ENCODE peak calls at places on chromosomes 1 and 21, in nine cellular contexts. W is GM23338, C is SK-N-SH, L is HCT116, H is GM12878, D is A549, R is K562, A is HL-60, Q is HepG2. Z is an unnamed sample.

GRCh38 chr1:5198328-5198727 is 543.9 kb downstream of the AJAP1 start:
- DNase-seq in W (no peak), C (no peak), L (no peak), H (no peak), D (no peak), R (no peak), A (no peak), Q (no peak), Z (no peak)

GRCh38 chr1:241212624-241213023 is 144.4 kb downstream of the RGS7 start:
- DNase-seq in W (no peak), C (no peak), L (no peak), H (no peak), D (no peak), R (no peak), A (no peak), Q (no peak), Z (no peak)

GRCh38 chr1:179825201-179825600 is 52.4 kb downstream of the TOR1AIP2 start:
- DNase-seq in W (no peak), C (no peak), L (no peak), H (no peak), D (no peak), R (no peak), A (no peak), Q (no peak), Z (no peak)

GRCh38 chr1:59759156-59759925 is 55.4 kb upstream of the HOOK1 start:
- DNase-seq in W (peak), C (peak), L (peak), H (peak), D (peak), R (peak), A (peak), Q (peak), Z (peak)

GRCh38 chr1:178126790-178127189 is 32.9 kb downstream of the RASAL2 start:
- DNase-seq in W (no peak), C (no peak), L (peak), H (no peak), D (peak), R (no peak), A (no peak), Q (peak), Z (peak)

GRCh38 chr1:208476825-208477170 is 232.6 kb upstream of the PLXNA2 start:
- DNase-seq in W (no peak), C (no peak), L (no peak), H (no peak), D (no peak), R (no peak), A (no peak), Q (no peak), Z (no peak)

GRCh38 chr1:160916666-160917065 is 31.7 kb upstream of the ITLN1 start:
- DNase-seq in W (no peak), C (no peak), L (no peak), H (no peak), D (no peak), R (no peak), A (no peak), Q (no peak), Z (no peak)

GRCh38 chr1:24796524-24796923 is 51.3 kb downstream of the CLIC4 start:
- DNase-seq in W (no peak), C (no peak), L (no peak), H (no peak), D (no peak), R (no peak), A (no peak), Q (no peak), Z (no peak)

GRCh38 chr1:210883821-210884220 is 250.1 kb downstream of the KCNH1 start:
- DNase-seq in W (no peak), C (no peak), L (no peak), H (no peak), D (peak), R (no peak), A (no peak), Q (no peak), Z (no peak)

GRCh38 chr1:173477286-173478098 is at the start of gene PRDX6:
- DNase-seq in W (peak), C (no peak), L (peak), H (no peak), D (peak), R (no peak), A (peak), Q (peak), Z (no peak)

GRCh38 chr21:25760061-25760460 is 25.3 kb downstream of the GABPA start:
- DNase-seq in W (no peak), C (no peak), L (no peak), H (no peak), D (no peak), R (no peak), A (no peak), Q (no peak), Z (no peak)

GRCh38 chr1:46408356-46409062 is 14.4 kb downstream of the FAAH start:
- DNase-seq in W (no peak), C (no peak), L (no peak), H (no peak), D (no peak), R (no peak), A (no peak), Q (no peak), Z (no peak)

GRCh38 chr1:85494957-85495266 is 30.0 kb upstream of the DDAH1 start:
- DNase-seq in W (peak), C (no peak), L (peak), H (no peak), D (no peak), R (no peak), A (no peak), Q (peak), Z (no peak)

GRCh38 chr1:217437375-217437774 is 193.5 kb downstream of the GPATCH2 start:
- DNase-seq in W (peak), C (no peak), L (no peak), H (no peak), D (no peak), R (no peak), A (no peak), Q (no peak), Z (no peak)

GRCh38 chr1:78472851-78473496 is 17.8 kb upstream of the PTGFR start:
- DNase-seq in W (no peak), C (no peak), L (no peak), H (no peak), D (no peak), R (no peak), A (no peak), Q (no peak), Z (no peak)

GRCh38 chr1:89476072-89476471 is 48.6 kb upstream of the LRRC8B start:
- DNase-seq in W (no peak), C (no peak), L (no peak), H (no peak), D (no peak), R (no peak), A (no peak), Q (no peak), Z (no peak)

GRCh38 chr1:27556781-27557595 is 47.0 kb downstream of the AHDC1 start:
- DNase-seq in W (peak), C (peak), L (peak), H (no peak), D (peak), R (peak), A (peak), Q (peak), Z (no peak)

GRCh38 chr1:29810121-29811120 is 574.1 kb downstream of the PTPRU start:
- DNase-seq in W (no peak), C (peak), L (no peak), H (no peak), D (no peak), R (no peak), A (no peak), Q (no peak), Z (no peak)

GRCh38 chr1:66256629-66257575 is 277.1 kb upstream of the SGIP1 start:
- DNase-seq in W (no peak), C (no peak), L (no peak), H (no peak), D (no peak), R (no peak), A (no peak), Q (no peak), Z (no peak)

GRCh38 chr1:154866257-154866994 is 3.7 kb downstream of the KCNN3 start:
- DNase-seq in W (no peak), C (no peak), L (no peak), H (no peak), D (no peak), R (no peak), A (no peak), Q (no peak), Z (no peak)

GRCh38 chr1:212618466-212619210 is 10.1 kb downstream of the ATF3 start:
- DNase-seq in W (no peak), C (no peak), L (no peak), H (no peak), D (no peak), R (no peak), A (no peak), Q (no peak), Z (no peak)

GRCh38 chr1:232183266-232183800 is 446.6 kb downstream of the SIPA1L2 start:
- DNase-seq in W (no peak), C (no peak), L (no peak), H (no peak), D (no peak), R (no peak), A (no peak), Q (no peak), Z (no peak)

GRCh38 chr1:61782771-61783170 is 40.5 kb downstream of the PATJ start:
- DNase-seq in W (no peak), C (no peak), L (no peak), H (peak), D (no peak), R (no peak), A (no peak), Q (no peak), Z (no peak)

GRCh38 chr1:91731815-91732214 is 154.1 kb downstream of the TGFBR3 start:
- DNase-seq in W (no peak), C (no peak), L (no peak), H (no peak), D (no peak), R (no peak), A (no peak), Q (no peak), Z (no peak)

GRCh38 chr1:90394247-90394646 is 322.9 kb downstream of the BARHL2 start:
- DNase-seq in W (no peak), C (no peak), L (no peak), H (no peak), D (no peak), R (no peak), A (peak), Q (no peak), Z (no peak)

GRCh38 chr1:118945460-118945859 is 42.7 kb downstream of the TBX15 start:
- DNase-seq in W (no peak), C (no peak), L (no peak), H (no peak), D (no peak), R (no peak), A (no peak), Q (no peak), Z (no peak)

GRCh38 chr1:38614861-38615260 is 244.7 kb downstream of the RRAGC start:
- DNase-seq in W (no peak), C (no peak), L (no peak), H (no peak), D (no peak), R (no peak), A (no peak), Q (no peak), Z (no peak)

GRCh38 chr21:36060159-36060921 is at the start of gene SETD4:
- DNase-seq in W (peak), C (peak), L (peak), H (peak), D (peak), R (peak), A (peak), Q (peak), Z (peak)

GRCh38 chr1:995665-996633 is 3.9 kb downstream of the HES4 start:
- DNase-seq in W (peak), C (peak), L (no peak), H (no peak), D (no peak), R (no peak), A (no peak), Q (peak), Z (no peak)

GRCh38 chr21:42568377-42568776 is 54.7 kb downstream of the SLC37A1 start:
- DNase-seq in W (no peak), C (no peak), L (no peak), H (no peak), D (no peak), R (no peak), A (no peak), Q (no peak), Z (no peak)

GRCh38 chr1:27931184-27931583 is 3.6 kb upstream of the SMPDL3B start:
- DNase-seq in W (no peak), C (no peak), L (no peak), H (no peak), D (no peak), R (no peak), A (peak), Q (no peak), Z (no peak)

GRCh38 chr1:36132029-36132428 is 7.0 kb upstream of the COL8A2 start:
- DNase-seq in W (no peak), C (no peak), L (no peak), H (no peak), D (no peak), R (no peak), A (no peak), Q (no peak), Z (no peak)

DNA sequence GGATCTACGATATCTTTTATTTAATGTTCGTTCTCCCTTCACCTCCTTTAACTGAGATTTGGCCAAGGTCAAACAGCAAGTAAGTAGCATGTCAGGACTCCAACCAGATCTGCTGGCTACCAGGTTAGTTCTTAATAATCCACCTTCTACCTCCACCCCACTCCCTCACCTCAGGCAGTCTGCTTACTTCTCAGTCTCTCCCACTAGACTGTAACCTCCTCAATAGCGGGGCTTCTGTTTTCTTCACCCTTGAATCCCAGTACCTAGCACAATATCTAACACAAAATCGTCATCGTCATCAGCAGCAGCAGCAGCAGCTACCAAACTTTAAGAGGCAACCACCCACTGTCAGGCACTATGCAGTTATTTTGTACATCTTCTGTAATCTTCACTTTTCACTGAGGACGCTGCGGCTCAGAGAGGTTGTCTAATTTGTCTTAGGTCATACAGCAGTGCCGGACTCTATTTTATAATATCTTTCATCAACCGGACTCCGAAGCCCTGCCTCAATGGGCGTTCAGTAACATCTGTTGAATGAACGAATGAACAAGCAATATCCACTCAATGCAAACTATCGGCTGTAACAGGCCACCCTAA is 861 bp upstream of the MAGI3 start:
- DNase-seq in W (no peak), C (no peak), L (no peak), H (no peak), D (no peak), R (no peak), A (no peak), Q (no peak), Z (no peak)
- TF ChIP-seq REST in W (no peak), C (no peak), L (no peak), H (no peak), D (no peak), R (no peak), A (no peak), Q (no peak), Z (no peak)

DNA sequence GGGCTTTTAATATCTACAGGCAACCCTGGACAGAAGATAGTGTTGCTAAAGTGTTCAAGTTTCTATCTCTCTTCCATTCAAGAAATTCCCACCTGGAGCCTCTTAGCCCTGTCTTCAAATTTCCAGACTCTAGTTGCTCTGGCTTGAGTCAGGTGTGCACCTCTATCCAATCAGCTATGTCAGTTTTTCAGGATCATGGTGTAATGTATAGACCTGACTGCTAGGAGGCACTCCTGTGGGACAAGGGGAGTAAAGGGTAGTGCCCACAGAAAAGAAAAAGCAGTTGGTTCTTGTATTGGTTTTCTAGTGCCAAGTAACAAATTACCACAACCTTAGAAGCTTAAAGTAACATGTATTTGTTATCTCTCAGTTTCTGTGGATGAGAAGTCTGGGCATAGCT is 6.2 kb upstream of the ZRANB2 start:
- DNase-seq in W (peak), C (no peak), L (no peak), H (no peak), D (no peak), R (peak), A (no peak), Q (no peak), Z (no peak)
- TF ChIP-seq CTCF in W (peak), C (no peak), L (no peak), H (no peak), D (no peak), R (no peak), A (no peak), Q (no peak), Z (no peak)

GRCh38 chr1:31671147-31671546 is 26.5 kb upstream of the PEF1 start:
- DNase-seq in W (no peak), C (no peak), L (no peak), H (no peak), D (no peak), R (no peak), A (no peak), Q (no peak), Z (no peak)

GRCh38 chr1:31669786-31670582 is 25.3 kb upstream of the PEF1 start:
- DNase-seq in W (peak), C (peak), L (peak), H (no peak), D (peak), R (peak), A (peak), Q (no peak), Z (no peak)

GRCh38 chr1:31669433-31669785 is 24.7 kb upstream of the PEF1 start:
- DNase-seq in W (no peak), C (peak), L (no peak), H (no peak), D (no peak), R (no peak), A (no peak), Q (no peak), Z (no peak)

GRCh38 chr1:31671556-31672201 is 27.0 kb upstream of the PEF1 start:
- DNase-seq in W (no peak), C (no peak), L (no peak), H (no peak), D (no peak), R (no peak), A (no peak), Q (no peak), Z (no peak)

DNA sequence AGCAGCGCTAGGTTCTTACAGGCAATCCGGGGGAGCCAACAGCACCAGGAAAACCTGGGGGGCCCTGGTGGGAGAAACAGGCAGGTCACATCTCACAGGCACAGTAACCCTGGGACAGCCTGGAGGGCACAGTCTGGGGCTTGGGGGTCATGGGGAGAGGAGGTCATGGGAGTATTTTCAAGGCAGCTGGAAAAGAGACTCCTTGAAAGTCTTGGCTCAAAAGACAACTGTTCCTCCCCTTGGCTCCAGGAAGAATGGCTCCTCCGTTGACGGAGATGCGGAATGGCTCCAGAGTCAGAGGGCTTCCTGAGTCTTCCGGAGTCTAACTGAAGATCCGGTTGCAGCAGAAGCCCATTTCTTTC is 25.9 kb upstream of the PEF1 start:
- DNase-seq in W (no peak), C (no peak), L (no peak), H (no peak), D (no peak), R (no peak), A (no peak), Q (no peak), Z (no peak)
- H3K4me3 ChIP-seq in W (no peak), C (no peak), L (peak), H (no peak), D (no peak), R (no peak), A (no peak), Q (no peak), Z (no peak)

GRCh38 chr1:204493882-204494280 is 724 bp downstream of the PIK3C2B start:
- DNase-seq in W (peak), C (peak), L (no peak), H (no peak), D (peak), R (peak), A (peak), Q (peak), Z (no peak)
- TF ChIP-seq REST in W (no peak), C (no peak), L (no peak), H (no peak), D (no peak), R (no peak), A (no peak), Q (no peak), Z (no peak)

GRCh38 chr1:228297822-228298221 is 90.0 kb downstream of the OBSCN start:
- DNase-seq in W (no peak), C (no peak), L (no peak), H (no peak), D (no peak), R (no peak), A (no peak), Q (no peak), Z (no peak)
- TF ChIP-seq CTCF in W (no peak), C (no peak), L (no peak), H (no peak), D (no peak), R (no peak), A (no peak), Q (no peak), Z (no peak)

GRCh38 chr1:153697191-153697872 is 18.8 kb downstream of the NPR1 start:
- DNase-seq in W (peak), C (peak), L (no peak), H (no peak), D (no peak), R (peak), A (no peak), Q (peak), Z (no peak)
- H3K4me3 ChIP-seq in W (peak), C (no peak), L (no peak), H (no peak), D (no peak), R (no peak), A (no peak), Q (no peak), Z (no peak)

DNA sequence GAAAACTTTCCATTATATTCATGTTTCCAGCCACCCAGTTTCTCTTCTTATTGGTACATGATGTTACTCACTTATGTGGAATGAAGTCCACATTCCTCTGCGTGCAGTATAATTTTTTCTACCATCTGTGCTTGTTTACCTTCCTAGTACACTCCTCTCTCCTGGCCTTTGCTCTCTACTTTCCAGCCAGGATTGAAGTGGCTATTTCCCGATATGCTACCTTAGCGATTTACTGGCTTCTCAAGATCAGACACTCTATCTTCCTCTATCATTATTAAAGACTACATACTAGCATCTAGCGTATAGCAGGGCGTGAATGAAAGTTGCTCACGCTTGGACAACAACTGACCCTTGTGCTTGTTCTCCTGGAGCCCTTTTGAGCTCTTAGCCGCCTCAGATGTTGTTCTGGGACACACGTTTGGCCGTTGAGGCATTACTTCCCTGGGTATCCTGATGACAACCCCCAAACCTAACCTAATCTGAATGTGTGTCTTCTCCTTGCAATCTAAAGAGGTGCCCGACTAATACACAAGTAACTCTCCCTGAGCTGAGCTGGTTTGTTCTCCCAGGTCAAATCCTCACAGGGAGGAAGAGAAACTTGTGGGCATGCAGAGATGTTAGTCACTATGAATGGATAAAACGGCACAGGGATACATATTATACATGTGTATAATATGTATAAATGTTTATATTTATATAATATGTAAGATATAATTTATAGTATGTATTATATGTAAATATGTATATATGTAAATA is 13.4 kb upstream of the MTARC2 start:
- DNase-seq in W (no peak), C (no peak), L (no peak), H (no peak), D (peak), R (no peak), A (no peak), Q (peak), Z (no peak)
- TF ChIP-seq REST in W (no peak), C (no peak), L (no peak), H (no peak), D (no peak), R (no peak), A (no peak), Q (no peak), Z (no peak)

Z was measured in Panc1.